ENCODE peak calls at places on chromosomes 1 and 21, in eight cellular contexts. T, P, G, D, S, L, M and B are unnamed samples.

GRCh38 chr1:206662396-206663092 is 22.2 kb upstream of the MAPKAPK2 start:
- DNase-seq in S (no peak), G (no peak), D (no peak), T (no peak), L (no peak), M (no peak), P (no peak), B (no peak)

GRCh38 chr1:72371259-72372035 is 89.1 kb upstream of the NEGR1 start:
- DNase-seq in G (no peak), S (no peak), T (no peak), D (no peak), P (no peak), L (no peak), M (peak; percentile 5), B (no peak)

GRCh38 chr1:7224644-7225043 is 439.4 kb downstream of the CAMTA1 start:
- DNase-seq in S (no peak), D (no peak), T (no peak), M (no peak), P (no peak), L (no peak), G (no peak), B (no peak)

GRCh38 chr1:204503122-204503912 is 8.7 kb upstream of the PIK3C2B start:
- DNase-seq in G (no peak), M (peak; percentile 52), P (peak; percentile 85), T (peak; percentile 72), S (peak; percentile 56), D (peak; percentile 80), L (no peak), B (no peak)

GRCh38 chr21:32457360-32457840 is 44.9 kb downstream of the EVA1C start:
- DNase-seq in T (no peak), P (no peak), L (peak; percentile 30), M (no peak), G (no peak), D (peak; percentile 53), S (no peak), B (no peak)

GRCh38 chr1:203628997-203629508 is 2.4 kb downstream of the ATP2B4 start:
- DNase-seq in G (no peak), D (no peak), T (peak; percentile 37), L (no peak), P (peak; percentile 50), S (no peak), M (peak; percentile 18), B (peak; percentile 10)

GRCh38 chr21:45479691-45480675 is 62.3 kb downstream of the SLC19A1 start:
- DNase-seq in S (no peak), L (peak; percentile 12), D (no peak), G (no peak), M (no peak), T (peak; percentile 26), P (no peak), B (no peak)

GRCh38 chr1:45221716-45222115 is 15.3 kb upstream of the ZSWIM5 start:
- DNase-seq in G (no peak), S (no peak), D (no peak), M (peak; percentile 51), T (no peak), L (no peak), P (no peak), B (no peak)

GRCh38 chr1:247297263-247298123 is 34.2 kb downstream of the ZNF496 start:
- DNase-seq in M (no peak), L (no peak), G (no peak), T (no peak), P (no peak), D (no peak), S (no peak), B (no peak)

GRCh38 chr21:43720539-43721224 is 1.8 kb downstream of the PDXK start:
- DNase-seq in T (no peak), P (no peak), S (no peak), D (peak; percentile 2), M (no peak), G (no peak), L (no peak), B (no peak)

GRCh38 chr1:204177133-204177532 is 11.0 kb upstream of the REN start:
- DNase-seq in S (no peak), M (no peak), T (no peak), G (no peak), L (no peak), P (no peak), D (no peak), B (no peak)

GRCh38 chr1:39799770-39800470 is 11.3 kb upstream of the BMP8B start:
- DNase-seq in D (peak; percentile 65), T (peak; percentile 48), G (peak; percentile 66), L (peak; percentile 63), P (peak; percentile 66), S (peak; percentile 65), M (peak; percentile 84), B (peak; percentile 53)

DNA sequence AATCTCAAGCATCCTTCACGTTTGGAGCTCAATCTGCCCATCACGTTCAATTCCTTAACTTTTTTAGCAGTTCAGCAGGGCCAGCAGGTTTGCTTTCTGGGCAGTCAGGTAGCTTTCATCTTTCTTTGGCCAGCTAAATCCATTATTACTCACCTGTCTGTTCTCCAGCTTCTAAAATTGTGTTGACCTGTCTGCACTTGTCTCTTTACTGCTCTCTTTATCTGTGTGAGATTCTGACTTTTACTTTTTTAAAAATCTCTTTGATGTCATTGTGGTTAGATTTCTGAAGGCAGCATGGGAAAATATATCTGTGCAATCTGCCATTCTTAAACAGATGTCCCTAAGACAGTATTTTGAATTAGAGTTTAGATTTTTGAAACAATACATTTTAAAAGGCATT is 24.9 kb upstream of the CYYR1 start:
- DNase-seq in M (no peak), T (no peak), L (no peak), S (no peak), D (no peak), G (no peak), P (no peak), B (no peak)
- H3K9me3 ChIP-seq in M (no peaks in the 10 kb centered on the region), T (no peaks in the 10 kb centered on the region), L (no peaks in the 10 kb centered on the region), S (no peaks in the 10 kb centered on the region), D (no peaks in the 10 kb centered on the region), G (no peaks in the 10 kb centered on the region), P (no peaks in the 10 kb centered on the region), B (no peaks in the 10 kb centered on the region)

GRCh38 chr1:3981746-3982505 is 81.9 kb upstream of the C1orf174 start:
- DNase-seq in S (no peak), T (no peak), P (no peak), D (no peak), M (no peak), G (no peak), L (no peak), B (no peak)
- H3K9me3 ChIP-seq in S (no peaks in the 10 kb centered on the region), T (no peaks in the 10 kb centered on the region), P (no peaks in the 10 kb centered on the region), D (no peaks in the 10 kb centered on the region), M (peaks cover under 1% of the 10 kb centered on the region), G (no peaks in the 10 kb centered on the region), L (no peaks in the 10 kb centered on the region), B (no peaks in the 10 kb centered on the region)

GRCh38 chr1:14713077-14713476 is 114.6 kb downstream of the KAZN start:
- DNase-seq in S (no peak), M (no peak), L (no peak), G (no peak), P (no peak), D (no peak), T (no peak), B (no peak)
- H3K9me3 ChIP-seq in S (no peaks in the 10 kb centered on the region), M (no peaks in the 10 kb centered on the region), L (no peaks in the 10 kb centered on the region), G (no peaks in the 10 kb centered on the region), P (peaks cover 11% of the 10 kb centered on the region), D (no peaks in the 10 kb centered on the region), T (no peaks in the 10 kb centered on the region), B (no peaks in the 10 kb centered on the region)

GRCh38 chr21:36063375-36064084 is 3.2 kb upstream of the SETD4 start:
- DNase-seq in S (no peak), M (no peak), T (no peak), P (no peak), G (no peak), L (no peak), D (no peak), B (no peak)

GRCh38 chr21:36064085-36064460 is 3.7 kb upstream of the SETD4 start:
- DNase-seq in T (no peak), P (no peak), G (no peak), L (no peak), M (no peak), D (no peak), S (no peak), B (no peak)

GRCh38 chr21:36061445-36061844 is 1.1 kb upstream of the SETD4 start:
- DNase-seq in D (no peak), L (no peak), M (no peak), G (no peak), T (no peak), P (no peak), S (no peak), B (no peak)

GRCh38 chr21:36059823-36060158 is 535 bp downstream of the SETD4 start:
- DNase-seq in G (no peak), S (peak; percentile 28), M (no peak), P (no peak), T (no peak), D (peak; percentile 70), L (peak; percentile 44), B (no peak)

DNA sequence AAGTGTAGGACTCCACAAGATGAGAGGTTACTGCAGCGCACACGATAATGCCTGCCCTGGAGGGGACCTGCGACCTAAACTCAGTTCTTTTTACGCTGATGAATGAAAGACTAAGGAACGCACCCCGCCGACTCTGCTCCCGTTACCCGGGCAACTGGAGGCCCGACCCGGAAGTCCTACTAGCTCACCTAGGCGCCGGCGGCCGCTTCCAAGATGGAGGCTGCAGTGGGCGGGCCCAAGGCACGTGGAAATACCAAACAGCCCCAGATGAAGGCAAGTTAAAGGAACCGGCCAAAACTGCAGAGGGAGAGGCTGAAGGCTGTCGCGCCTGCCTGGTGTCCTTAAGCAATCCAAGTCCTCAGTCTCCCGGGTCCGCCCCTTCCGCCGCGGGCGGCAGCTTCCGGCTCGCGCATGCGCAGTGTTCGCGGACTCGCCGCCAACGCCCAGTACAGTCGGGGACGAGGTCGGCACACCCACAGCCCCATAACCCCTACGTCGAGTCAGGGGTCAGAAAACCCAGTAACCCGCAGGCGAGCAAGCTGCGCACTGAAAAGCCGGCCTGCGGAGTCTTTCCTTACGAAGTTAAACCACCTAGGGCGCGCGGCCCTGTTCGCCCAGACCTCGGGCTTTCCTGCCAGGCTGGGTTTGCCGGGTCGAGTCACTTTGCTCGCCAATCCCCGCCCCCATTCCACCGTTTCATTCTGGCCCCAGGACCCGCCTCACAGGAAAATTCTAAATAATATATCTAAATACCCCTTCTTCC is at the start of gene SETD4:
- DNase-seq in T (peak; percentile 94), D (peak; percentile 95), L (peak; percentile 94), G (peak; percentile 88), P (peak; percentile 92), M (peak; percentile 92), S (peak; percentile 85), B (peak; percentile 91)
- H3K9me3 ChIP-seq in T (no peaks in the 10 kb centered on the region), D (no peaks in the 10 kb centered on the region), L (no peaks in the 10 kb centered on the region), G (no peaks in the 10 kb centered on the region), P (no peaks in the 10 kb centered on the region), M (no peaks in the 10 kb centered on the region), S (no peaks in the 10 kb centered on the region), B (no peaks in the 10 kb centered on the region)

DNA sequence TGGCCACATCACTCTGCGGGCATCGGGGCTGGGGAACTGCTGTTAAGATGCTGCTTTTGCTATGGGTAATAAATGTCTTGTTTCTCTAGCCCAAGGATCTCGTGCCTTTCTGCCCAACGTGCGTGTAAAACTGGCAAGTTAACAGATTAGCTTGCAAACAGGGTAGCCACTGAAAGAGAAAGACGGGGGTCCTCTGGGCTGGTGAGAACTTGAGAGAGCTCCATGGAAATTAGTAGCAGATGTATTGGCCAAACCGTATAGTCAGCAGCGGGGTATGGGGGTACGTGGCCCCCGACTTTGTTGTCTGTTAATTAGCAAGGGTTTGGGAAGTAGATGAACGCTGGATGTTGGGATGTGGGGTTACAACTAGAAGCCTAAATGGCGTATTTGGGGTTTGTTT is 32.1 kb upstream of the C1orf174 start:
- DNase-seq in D (no peak), T (no peak), S (no peak), L (no peak), P (no peak), G (no peak), M (no peak), B (no peak)
- H3K9me3 ChIP-seq in D (no peaks in the 10 kb centered on the region), T (no peaks in the 10 kb centered on the region), S (peaks cover 5% of the 10 kb centered on the region), L (no peaks in the 10 kb centered on the region), P (peaks cover 4% of the 10 kb centered on the region), G (no peaks in the 10 kb centered on the region), M (no peaks in the 10 kb centered on the region), B (no peaks in the 10 kb centered on the region)